ENCODE peak calls at places on chromosomes 16 and 17, in eight cellular contexts. H is heart left ventricle, J is RWPE1, T is fibroblast of mammary gland, V is MCF 10A, D is mucosa of descending colon, Y is brain microvascular endothelial cell, Q is lower lobe of right lung. A is an unnamed sample.

GRCh38 chr16:89452241-89452640 is 38.1 kb downstream of the ANKRD11 start:
- DNase-seq in V (no peak), T (no peak), H (no peak), Q (no peak), J (no peak), Y (no peak), D (no peak), A (no peak)

GRCh38 chr16:81522141-81522701 is 77.6 kb downstream of the CMIP start:
- DNase-seq in Q (peak; percentile 28), H (no peak), V (peak; percentile 22), D (peak; percentile 41), J (peak; percentile 70), Y (no peak), T (no peak), A (peak; percentile 50)

GRCh38 chr16:66618588-66618987 is 14.1 kb downstream of the CMTM3 start:
- DNase-seq in H (no peak), Y (peak; percentile 92), Q (no peak), J (peak; percentile 88), V (peak; percentile 96), D (no peak), T (peak; percentile 99), A (peak; percentile 94)

GRCh38 chr17:78697122-78697845 is 84.8 kb downstream of the CYTH1 start:
- DNase-seq in V (peak; percentile 23), D (no peak), T (peak; percentile 75), Q (no peak), J (no peak), H (no peak), Y (no peak), A (no peak)

GRCh38 chr17:79581306-79581932 is 29.4 kb downstream of the RBFOX3 start:
- DNase-seq in D (no peak), J (no peak), H (no peak), Y (no peak), Q (no peak), V (peak; percentile 46), T (no peak), A (no peak)

GRCh38 chr16:35171106-35171505 is 1711.7 kb downstream of the TP53TG3F start:
- DNase-seq in D (no peak), H (no peak), Y (no peak), V (no peak), T (no peak), J (no peak), Q (no peak), A (no peak)

GRCh38 chr16:90000733-90001427 is 18.4 kb downstream of the DBNDD1 start:
- DNase-seq in D (no peak), V (no peak), J (no peak), Y (no peak), T (no peak), Q (no peak), H (no peak), A (no peak)

GRCh38 chr17:56866496-56866895 is 32.5 kb downstream of the DGKE start:
- DNase-seq in V (peak; percentile 9), H (no peak), J (no peak), Y (no peak), T (peak; percentile 10), Q (no peak), D (no peak), A (no peak)

GRCh38 chr17:61410555-61411089 is 11.0 kb downstream of the TBX2 start:
- DNase-seq in V (no peak), H (peak; percentile 84), J (no peak), T (peak; percentile 84), D (peak; percentile 79), Y (peak; percentile 61), Q (peak; percentile 84), A (peak; percentile 38)

GRCh38 chr17:50186661-50187402 is 14.6 kb downstream of the COL1A1 start:
- DNase-seq in V (no peak), Y (peak; percentile 68), H (no peak), Q (no peak), T (peak; percentile 72), J (no peak), D (peak; percentile 39), A (no peak)

GRCh38 chr17:38943607-38944006 is 18.2 kb downstream of the LASP1NB start:
- DNase-seq in J (no peak), Q (no peak), Y (no peak), T (no peak), D (no peak), V (no peak), H (no peak), A (peak; percentile 13)

GRCh38 chr17:77318491-77319210 is 177.9 kb downstream of the SEC14L1 start:
- DNase-seq in Q (peak; percentile 66), J (no peak), T (peak; percentile 54), Y (no peak), H (no peak), D (peak; percentile 65), V (peak; percentile 34), A (peak; percentile 45)

GRCh38 chr17:73189417-73190099 is 3.3 kb upstream of the COG1 start:
- DNase-seq in V (peak; percentile 42), H (no peak), D (no peak), T (peak; percentile 51), Q (no peak), J (peak; percentile 50), Y (peak; percentile 67), A (peak; percentile 70)

GRCh38 chr17:67477687-67478086 is 100.6 kb downstream of the PITPNC1 start:
- DNase-seq in J (peak; percentile 41), T (peak; percentile 84), H (no peak), V (peak; percentile 24), Q (no peak), D (no peak), Y (peak; percentile 49), A (peak; percentile 85)

GRCh38 chr17:34760931-34761500 is 181.6 kb downstream of the TMEM132E start:
- DNase-seq in T (no peak), Q (no peak), V (no peak), J (no peak), H (no peak), D (no peak), Y (no peak), A (no peak)

GRCh38 chr17:77449908-77450741 is 309.4 kb downstream of the SEC14L1 start:
- DNase-seq in Q (no peak), T (peak; percentile 87), Y (peak; percentile 71), H (peak; percentile 82), V (peak; percentile 52), J (peak; percentile 64), D (peak; percentile 86), A (peak; percentile 57)

GRCh38 chr17:19485800-19486340 is 47.8 kb upstream of the SLC47A1 start:
- DNase-seq in J (no peak), V (no peak), Q (no peak), D (no peak), H (no peak), T (no peak), Y (no peak), A (no peak)

GRCh38 chr17:9468532-9468931 is 107.1 kb downstream of the STX8 start:
- DNase-seq in T (no peak), Q (no peak), J (no peak), V (no peak), D (no peak), Y (no peak), H (no peak), A (no peak)

GRCh38 chr17:80910043-80910442 is 81.6 kb upstream of the CHMP6 start:
- DNase-seq in T (no peak), Q (no peak), H (no peak), Y (no peak), D (no peak), J (no peak), V (no peak), A (no peak)

GRCh38 chr17:66633322-66633965 is 201.5 kb upstream of the CACNG5 start:
- DNase-seq in V (no peak), D (no peak), Q (no peak), H (no peak), J (no peak), T (peak; percentile 54), Y (peak; percentile 49), A (no peak)

GRCh38 chr17:45117283-45117682 is 15.0 kb downstream of the PLCD3 start:
- DNase-seq in V (no peak), H (no peak), Q (no peak), D (no peak), Y (no peak), T (no peak), J (no peak), A (no peak)

GRCh38 chr16:59053911-59054310 is 319.8 kb upstream of the GOT2 start:
- DNase-seq in H (no peak), V (no peak), T (no peak), D (no peak), Y (no peak), Q (no peak), J (no peak), A (no peak)

GRCh38 chr16:59060212-59060611 is 326.1 kb upstream of the GOT2 start:
- DNase-seq in Q (no peak), D (no peak), J (no peak), Y (peak; percentile 52), T (peak; percentile 44), H (no peak), V (no peak), A (peak; percentile 45)

GRCh38 chr16:59058261-59058660 is 324.1 kb upstream of the GOT2 start:
- DNase-seq in D (no peak), V (no peak), H (no peak), T (no peak), Y (no peak), Q (no peak), J (no peak), A (no peak)
- TF ChIP-seq CTCF in D (no peak), V (no peak), H (no peak), T (no peak), Y (no peak), Q (no peak), J (no peak), A (no peak)

GRCh38 chr16:2603165-2604015 is 65.6 kb downstream of the PDPK1 start:
- DNase-seq in V (peak; percentile 96), Y (peak; percentile 96), Q (peak; percentile 95), J (peak; percentile 99), T (peak; percentile 96), H (peak; percentile 95), D (peak; percentile 95), A (peak; percentile 96)
- TF ChIP-seq CTCF in V (no peak), Y (no peak), Q (no peak), J (no peak), T (no peak), H (no peak), D (no peak), A (no peak)

DNA sequence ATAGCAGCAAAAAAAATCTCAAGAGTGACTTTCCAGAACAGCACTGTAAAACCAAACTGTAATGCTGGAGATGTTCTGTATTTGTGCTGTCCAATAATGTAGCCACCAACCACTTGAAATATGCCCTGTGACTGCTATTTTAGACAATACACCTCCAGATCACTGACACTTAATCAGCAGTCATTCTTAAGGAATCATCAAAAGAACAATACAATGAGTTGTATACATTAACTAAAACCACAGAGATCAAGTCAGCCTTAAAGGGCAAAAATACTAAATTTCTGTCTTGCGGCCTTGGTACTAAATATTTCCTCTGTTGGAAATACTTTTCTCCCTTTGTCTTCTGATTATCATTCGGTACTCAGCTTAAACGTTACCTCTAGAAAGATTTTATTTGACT is 33.6 kb upstream of the ANKFY1 start:
- DNase-seq in Q (no peak), H (no peak), D (no peak), V (no peak), Y (no peak), J (no peak), T (no peak), A (no peak)
- TF ChIP-seq CTCF in Q (no peak), H (no peak), D (no peak), V (no peak), Y (no peak), J (no peak), T (no peak), A (no peak)

DNA sequence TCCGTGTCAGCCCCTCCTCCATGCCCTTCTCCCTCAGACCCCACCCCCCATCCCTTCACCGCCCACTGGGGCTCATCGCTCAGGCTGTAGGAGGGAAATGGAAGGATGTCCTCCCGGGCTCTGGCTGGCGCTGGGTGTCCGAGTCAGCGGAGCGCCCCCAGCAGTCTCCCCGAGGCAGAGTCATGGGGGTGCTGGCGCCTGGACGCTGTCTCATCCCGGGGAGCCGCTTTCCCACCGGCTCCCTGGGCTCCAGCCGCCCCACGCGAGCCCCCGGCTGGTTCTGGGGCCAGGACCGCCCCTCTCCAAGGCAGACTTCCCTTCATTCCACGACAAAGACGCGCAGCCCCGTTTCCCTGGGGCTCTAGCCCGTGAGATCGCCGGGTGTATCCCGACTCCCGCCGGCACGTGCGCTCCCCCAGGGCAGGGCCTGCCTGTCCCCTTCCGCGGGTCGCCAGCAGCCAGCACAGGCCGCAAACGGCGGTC is 398 bp upstream of the ANTKMT start:
- DNase-seq in H (peak; percentile 69), D (no peak), Q (no peak), T (peak; percentile 69), V (peak; percentile 53), J (no peak), Y (peak; percentile 43), A (no peak)
- TF ChIP-seq CTCF in H (peak; percentile 6), D (no peak), Q (no peak), T (peak; percentile 9), V (peak; percentile 17), J (peak; percentile 14), Y (peak; percentile 50), A (no peak)

A was measured in epithelial cell of esophagus.